ENCODE peak calls at places on chromosomes 3 and 15, in four cellular contexts. K, N, O and H are unnamed samples.

GRCh38 chr3:63047068-63047467 is 171.9 kb upstream of the CADPS start:
- DNase-seq in N (no peak), K (no peak), O (no peak), H (no peak)

GRCh38 chr15:78570710-78571109 is 5.4 kb downstream of the CHRNA5 start:
- DNase-seq in N (peak), K (no peak), O (no peak), H (no peak)

GRCh38 chr15:41394924-41395323 is 7.4 kb downstream of the NDUFAF1 start:
- DNase-seq in N (no peak), K (peak), O (no peak), H (no peak)

GRCh38 chr3:45275006-45275704 is 49.1 kb upstream of the TMEM158 start:
- DNase-seq in N (no peak), K (no peak), O (no peak), H (no peak)

GRCh38 chr15:56149071-56149470 is 94.6 kb downstream of the RFX7 start:
- DNase-seq in K (no peak), N (no peak), O (no peak), H (no peak)

GRCh38 chr15:43346305-43346704 is 15.9 kb upstream of the LCMT2 start:
- DNase-seq in O (no peak), N (peak), K (no peak), H (no peak)

GRCh38 chr3:87298111-87298718 is 21.8 kb upstream of the POU1F1 start:
- DNase-seq in O (no peak), N (peak), K (peak), H (peak)

GRCh38 chr3:170910542-170910941 is 2.1 kb upstream of the EIF5A2 start:
- DNase-seq in N (no peak), K (peak), O (no peak), H (peak)